ENCODE peak calls at places on chromosomes 6 and 20, in eight cellular contexts. N is body of pancreas, G is breast epithelium, O is endothelial cell of umbilical vein, W is heart left ventricle, E is sigmoid colon, F is prostate gland, A is HCT116. R is an unnamed sample.

GRCh38 chr6:68726307-68726706 is 91.2 kb downstream of the ADGRB3 start:
- DNase-seq in N (no peak), G (no peak), O (no peak), W (no peak), E (no peak), F (no peak), A (no peak), R (no peak)

GRCh38 chr20:8473459-8473858 is 341.4 kb downstream of the PLCB1 start:
- DNase-seq in N (no peak), G (no peak), O (no peak), W (no peak), E (no peak), F (no peak), A (no peak), R (no peak)

GRCh38 chr6:27854421-27854820 is 57.8 kb downstream of the OR2B2 start:
- DNase-seq in N (no peak), G (no peak), O (no peak), W (no peak), E (no peak), F (no peak), A (no peak), R (no peak)

GRCh38 chr20:17856024-17856564 is 112.5 kb downstream of the SNX5 start:
- DNase-seq in N (peak; percentile 69), G (no peak), O (no peak), W (no peak), E (no peak), F (peak; percentile 86), A (no peak), R (peak; percentile 83)

GRCh38 chr20:8489094-8489883 is 357.2 kb downstream of the PLCB1 start:
- DNase-seq in N (no peak), G (no peak), O (no peak), W (peak; percentile 54), E (no peak), F (no peak), A (no peak), R (no peak)

GRCh38 chr6:24284006-24284405 is 73.9 kb downstream of the DCDC2 start:
- DNase-seq in N (peak; percentile 8), G (no peak), O (no peak), W (no peak), E (no peak), F (no peak), A (no peak), R (no peak)

GRCh38 chr6:166512567-166512966 is 73.9 kb downstream of the RAMACL start:
- DNase-seq in N (no peak), G (no peak), O (no peak), W (no peak), E (no peak), F (no peak), A (peak; percentile 27), R (peak; percentile 88)

GRCh38 chr6:14887986-14888574 is 357.8 kb upstream of the JARID2 start:
- DNase-seq in N (no peak), G (no peak), O (no peak), W (no peak), E (no peak), F (no peak), A (no peak), R (no peak)

GRCh38 chr6:167047554-167047953 is 48.4 kb downstream of the CEP43 start:
- DNase-seq in N (no peak), G (no peak), O (no peak), W (peak; percentile 62), E (no peak), F (no peak), A (no peak), R (peak; percentile 92)

GRCh38 chr6:169159331-169159730 is 94.3 kb downstream of the THBS2 start:
- DNase-seq in N (no peak), G (no peak), O (no peak), W (no peak), E (no peak), F (no peak), A (no peak), R (no peak)

GRCh38 chr6:169160091-169160854 is 93.4 kb downstream of the THBS2 start:
- DNase-seq in N (no peak), G (no peak), O (no peak), W (no peak), E (no peak), F (no peak), A (no peak), R (no peak)

GRCh38 chr6:169162249-169162967 is 91.2 kb downstream of the THBS2 start:
- DNase-seq in N (no peak), G (peak; percentile 2), O (no peak), W (no peak), E (no peak), F (no peak), A (no peak), R (no peak)

GRCh38 chr6:169161572-169162167 is 92.0 kb downstream of the THBS2 start:
- DNase-seq in N (no peak), G (peak; percentile 15), O (no peak), W (no peak), E (no peak), F (no peak), A (no peak), R (no peak)

DNA sequence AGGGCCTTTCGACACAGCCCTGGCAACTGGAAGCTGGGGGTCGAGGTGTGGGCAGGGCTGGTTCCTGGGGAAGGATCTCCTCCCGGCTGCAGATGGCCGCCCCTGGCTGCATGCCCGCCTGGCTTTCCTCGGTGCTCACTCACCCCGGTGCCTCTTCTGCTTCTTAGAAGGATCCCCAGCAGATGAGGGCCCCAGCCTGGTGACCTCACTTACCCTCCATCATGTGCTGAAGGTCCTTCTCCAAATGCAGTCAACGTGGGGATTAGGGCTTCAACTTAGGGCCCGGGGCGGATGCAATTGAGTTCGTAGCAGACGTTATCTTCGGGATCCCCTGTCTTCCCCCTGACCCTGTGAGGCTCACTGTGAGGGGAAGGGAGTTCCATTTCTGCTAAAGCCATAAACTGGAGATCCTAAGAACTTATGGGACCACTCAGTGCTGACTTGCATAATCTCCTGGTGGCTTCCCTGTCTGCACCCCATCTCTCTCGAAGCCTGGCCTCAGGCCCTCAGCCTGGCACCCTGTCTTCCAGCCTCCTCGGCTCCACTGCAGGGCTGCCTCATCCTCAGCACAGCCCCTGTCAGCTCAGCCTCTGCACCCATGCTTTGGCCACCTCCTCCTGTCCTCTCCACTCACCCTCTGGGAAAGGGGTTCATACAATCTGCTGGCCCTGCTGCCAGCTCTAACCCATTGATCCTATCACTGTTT is 92.6 kb downstream of the THBS2 start:
- DNase-seq in N (no peak), G (peak; percentile 15), O (no peak), W (no peak), E (no peak), F (no peak), A (no peak), R (no peak)
- TF ChIP-seq POLR2A in N (no peak), G (no peak), O (no peak), W (no peak), E (no peak), F (no peak), A (no peak), R (no peak)

GRCh38 chr6:73801652-73802268 is 105.8 kb downstream of the CD109 start:
- DNase-seq in N (no peak), G (no peak), O (no peak), W (no peak), E (no peak), F (no peak), A (no peak), R (no peak)

GRCh38 chr6:73796881-73797280 is 100.9 kb downstream of the CD109 start:
- DNase-seq in N (no peak), G (no peak), O (no peak), W (no peak), E (no peak), F (no peak), A (no peak), R (no peak)

GRCh38 chr6:73800997-73801396 is 105.0 kb downstream of the CD109 start:
- DNase-seq in N (peak; percentile 7), G (no peak), O (no peak), W (no peak), E (no peak), F (no peak), A (no peak), R (no peak)

GRCh38 chr6:73797861-73798260 is 101.9 kb downstream of the CD109 start:
- DNase-seq in N (no peak), G (no peak), O (no peak), W (no peak), E (no peak), F (no peak), A (no peak), R (no peak)

DNA sequence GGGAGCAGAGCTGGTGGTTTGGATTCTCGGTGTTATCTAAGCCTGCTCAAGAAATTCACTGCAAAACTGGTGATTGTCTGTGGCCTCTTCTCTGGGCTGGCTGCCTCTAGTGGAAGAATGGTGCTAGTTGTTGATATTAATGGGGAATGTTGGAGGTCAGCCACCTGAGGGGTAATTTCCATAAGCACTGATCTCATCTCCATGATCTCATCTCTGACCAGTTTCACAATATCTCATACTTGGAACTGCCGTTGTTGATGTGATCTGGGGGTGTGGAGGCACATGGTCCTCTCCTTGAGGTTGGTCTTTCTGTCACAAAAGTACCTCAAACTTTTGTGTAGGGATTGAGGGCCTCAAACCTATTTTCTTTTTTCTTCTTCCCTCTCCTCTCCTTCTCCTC is 102.6 kb downstream of the CD109 start:
- DNase-seq in N (no peak), G (peak; percentile 21), O (peak; percentile 43), W (no peak), E (peak; percentile 86), F (no peak), A (peak; percentile 6), R (no peak)
- H3K27ac ChIP-seq in N (no peak overlapping the region), G (peak overlapping the region; percentile 72), O (no peak overlapping the region), W (no peak overlapping the region), E (no peak overlapping the region), F (no peak overlapping the region), A (no peak overlapping the region), R (no peak overlapping the region)

DNA sequence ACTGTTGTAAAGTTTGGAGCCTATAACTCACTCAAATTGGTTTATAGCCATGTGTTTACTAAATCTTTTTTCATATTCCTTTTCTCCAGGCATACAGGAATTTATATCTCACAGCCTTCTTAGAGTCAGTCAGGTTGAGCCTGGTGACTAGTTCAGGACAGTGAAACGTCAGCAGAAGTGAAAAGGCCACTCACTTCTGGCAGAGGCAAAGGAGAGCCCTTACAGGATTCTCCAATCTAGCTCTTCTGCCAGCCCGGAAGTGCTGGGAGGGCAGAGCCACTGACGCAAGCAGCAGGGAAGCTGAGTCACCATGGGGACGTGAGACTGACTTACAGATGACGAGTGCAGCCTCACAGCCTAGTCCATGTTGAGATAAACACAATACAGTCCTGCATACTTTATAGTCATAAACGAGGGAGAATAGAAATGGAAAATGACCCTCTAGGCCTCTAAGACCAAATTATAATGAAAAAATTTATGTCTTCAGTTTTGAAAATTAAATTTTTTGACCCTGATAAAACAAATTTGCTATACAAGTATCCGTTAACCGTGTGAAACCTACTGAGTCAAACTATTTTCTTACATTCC is 1.3 kb downstream of the PXT1 start:
- DNase-seq in N (peak; percentile 92), G (peak; percentile 96), O (peak; percentile 98), W (peak; percentile 94), E (peak; percentile 99), F (peak; percentile 85), A (peak; percentile 98), R (peak; percentile 95)
- TF ChIP-seq POLR2A in N (no peak), G (no peak), O (peak; percentile 55), W (peak; percentile 33), E (no peak), F (peak; percentile 63), A (peak; percentile 27), R (no peak)

GRCh38 chr6:85455627-85456026 is 5.7 kb downstream of the NT5E start:
- DNase-seq in N (no peak), G (no peak), O (no peak), W (no peak), E (no peak), F (no peak), A (no peak), R (no peak)
- H3K27ac ChIP-seq in N (no peak overlapping the region), G (peak overlapping the region; percentile 29), O (no peak overlapping the region), W (no peak overlapping the region), E (no peak overlapping the region), F (no peak overlapping the region), A (no peak overlapping the region), R (no peak overlapping the region)

R was measured in spleen.